ENCODE peak calls at places on chromosomes 16 and 17, in eight cellular contexts. One of them, this sample, is unnamed.

GRCh38 chr17:17751996-17752821 is 71.0 kb downstream of the RAI1 start:
- DNase-seq in stomach: peak; percentile 98
- DNase-seq in heart right ventricle: peak; percentile 97
- DNase-seq in transverse colon: peak; percentile 98
- DNase-seq in sigmoid colon: peak; percentile 98
- DNase-seq in prostate gland: peak; percentile 96
- DNase-seq in psoas muscle: peak; percentile 98
- DNase-seq in esophagus squamous epithelium: peak; percentile 88
- DNase-seq in this sample: peak; percentile 91

GRCh38 chr16:75081179-75081859 is 35.3 kb downstream of the LDHD start:
- DNase-seq in stomach: no peak
- DNase-seq in heart right ventricle: no peak
- DNase-seq in transverse colon: no peak
- DNase-seq in sigmoid colon: no peak
- DNase-seq in prostate gland: no peak
- DNase-seq in psoas muscle: no peak
- DNase-seq in esophagus squamous epithelium: no peak
- DNase-seq in this sample: no peak

GRCh38 chr17:4951486-4951885 is 567 bp downstream of the ENO3 start:
- DNase-seq in stomach: no peak
- DNase-seq in heart right ventricle: no peak
- DNase-seq in transverse colon: no peak
- DNase-seq in sigmoid colon: no peak
- DNase-seq in prostate gland: no peak
- DNase-seq in psoas muscle: peak; percentile 78
- DNase-seq in esophagus squamous epithelium: no peak
- DNase-seq in this sample: no peak

GRCh38 chr17:17782425-17783120 is 54.2 kb downstream of the SREBF1 start:
- DNase-seq in stomach: peak; percentile 46
- DNase-seq in heart right ventricle: peak; percentile 39
- DNase-seq in transverse colon: no peak
- DNase-seq in sigmoid colon: no peak
- DNase-seq in prostate gland: no peak
- DNase-seq in psoas muscle: no peak
- DNase-seq in esophagus squamous epithelium: no peak
- DNase-seq in this sample: no peak

GRCh38 chr17:4490637-4491061 is 8.0 kb upstream of the SPNS2 start:
- DNase-seq in stomach: no peak
- DNase-seq in heart right ventricle: no peak
- DNase-seq in transverse colon: no peak
- DNase-seq in sigmoid colon: no peak
- DNase-seq in prostate gland: no peak
- DNase-seq in psoas muscle: no peak
- DNase-seq in esophagus squamous epithelium: no peak
- DNase-seq in this sample: no peak

GRCh38 chr17:50534222-50534978 is 1.9 kb downstream of the EPN3 start:
- DNase-seq in stomach: peak; percentile 83
- DNase-seq in heart right ventricle: no peak
- DNase-seq in transverse colon: peak; percentile 80
- DNase-seq in sigmoid colon: no peak
- DNase-seq in prostate gland: peak; percentile 74
- DNase-seq in psoas muscle: no peak
- DNase-seq in esophagus squamous epithelium: no peak
- DNase-seq in this sample: no peak

GRCh38 chr16:77946834-77947233 is 75.5 kb upstream of the CLEC3A start:
- DNase-seq in stomach: no peak
- DNase-seq in heart right ventricle: no peak
- DNase-seq in transverse colon: no peak
- DNase-seq in sigmoid colon: no peak
- DNase-seq in prostate gland: no peak
- DNase-seq in psoas muscle: no peak
- DNase-seq in esophagus squamous epithelium: no peak
- DNase-seq in this sample: no peak

GRCh38 chr17:45341389-45342158 is 24.8 kb upstream of the MAP3K14 start:
- DNase-seq in stomach: no peak
- DNase-seq in heart right ventricle: peak; percentile 72
- DNase-seq in transverse colon: peak; percentile 7
- DNase-seq in sigmoid colon: peak; percentile 68
- DNase-seq in prostate gland: no peak
- DNase-seq in psoas muscle: peak; percentile 69
- DNase-seq in esophagus squamous epithelium: no peak
- DNase-seq in this sample: peak; percentile 75

GRCh38 chr16:79176987-79177386 is 423.6 kb downstream of the MAF start:
- DNase-seq in stomach: no peak
- DNase-seq in heart right ventricle: no peak
- DNase-seq in transverse colon: no peak
- DNase-seq in sigmoid colon: no peak
- DNase-seq in prostate gland: no peak
- DNase-seq in psoas muscle: no peak
- DNase-seq in esophagus squamous epithelium: no peak
- DNase-seq in this sample: no peak

GRCh38 chr17:8482546-8482945 is 46.9 kb downstream of the NDEL1 start:
- DNase-seq in stomach: no peak
- DNase-seq in heart right ventricle: no peak
- DNase-seq in transverse colon: no peak
- DNase-seq in sigmoid colon: no peak
- DNase-seq in prostate gland: no peak
- DNase-seq in psoas muscle: no peak
- DNase-seq in esophagus squamous epithelium: no peak
- DNase-seq in this sample: no peak
- H3K36me3 ChIP-seq in stomach: peaks cover 87% of the 10 kb centered on the region
- H3K36me3 ChIP-seq in heart right ventricle: peaks cover 5% of the 10 kb centered on the region
- H3K36me3 ChIP-seq in transverse colon: no peaks in the 10 kb centered on the region
- H3K36me3 ChIP-seq in sigmoid colon: peaks cover 4% of the 10 kb centered on the region
- H3K36me3 ChIP-seq in prostate gland: peaks cover 5% of the 10 kb centered on the region
- H3K36me3 ChIP-seq in psoas muscle: peaks cover 15% of the 10 kb centered on the region
- H3K36me3 ChIP-seq in esophagus squamous epithelium: peaks cover 94% of the 10 kb centered on the region
- H3K36me3 ChIP-seq in this sample: peaks cover 12% of the 10 kb centered on the region

DNA sequence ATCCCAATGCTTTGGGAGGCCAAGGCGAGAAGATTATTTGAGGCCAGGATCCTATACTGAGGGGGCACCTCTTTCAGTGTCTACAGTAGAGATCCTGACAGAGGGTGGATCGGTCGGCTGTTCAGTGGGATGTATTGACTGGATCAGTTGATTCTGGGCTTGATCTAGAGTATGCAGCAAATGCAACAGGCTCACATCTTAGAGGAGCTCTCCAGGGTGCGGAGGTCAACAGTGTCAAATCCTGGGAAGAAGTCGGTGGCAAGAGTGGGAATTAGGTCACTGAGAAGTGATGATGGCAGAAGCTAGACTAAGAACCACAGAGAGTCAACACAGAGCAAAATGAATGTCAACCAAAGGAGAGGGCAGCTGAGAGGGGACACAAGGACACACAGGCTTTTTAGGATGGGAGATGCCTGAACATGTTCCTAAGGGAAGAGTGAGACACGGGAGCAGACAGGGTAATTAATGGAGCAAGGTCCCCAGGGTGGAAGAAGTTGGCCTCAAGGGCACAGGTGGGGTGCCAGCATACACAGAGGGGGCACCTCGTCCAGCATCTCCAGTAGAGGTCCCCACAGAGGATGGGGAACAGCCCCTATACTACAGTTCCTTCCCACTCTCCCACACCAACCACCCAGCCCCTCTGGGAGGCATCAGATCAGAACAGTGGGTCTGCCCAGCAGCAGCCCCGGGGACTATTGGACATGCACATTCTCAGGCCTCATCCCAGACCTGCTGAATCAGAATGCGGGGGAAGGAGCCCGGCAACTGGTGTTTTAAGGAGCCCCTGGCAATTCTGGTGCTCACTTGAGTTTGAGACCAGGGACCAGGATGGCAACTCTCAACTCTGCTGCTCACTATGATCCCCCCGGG is 10.0 kb upstream of the CYTH1 start:
- DNase-seq in stomach: no peak
- DNase-seq in heart right ventricle: no peak
- DNase-seq in transverse colon: no peak
- DNase-seq in sigmoid colon: no peak
- DNase-seq in prostate gland: no peak
- DNase-seq in psoas muscle: peak; percentile 8
- DNase-seq in esophagus squamous epithelium: no peak
- DNase-seq in this sample: no peak
- TF ChIP-seq CTCF in stomach: no peak
- TF ChIP-seq CTCF in heart right ventricle: no peak
- TF ChIP-seq CTCF in transverse colon: no peak
- TF ChIP-seq CTCF in sigmoid colon: no peak
- TF ChIP-seq CTCF in prostate gland: no peak
- TF ChIP-seq CTCF in psoas muscle: no peak
- TF ChIP-seq CTCF in esophagus squamous epithelium: no peak
- TF ChIP-seq CTCF in this sample: no peak

GRCh38 chr16:21277045-21277926 is 804 bp downstream of the CRYM start:
- DNase-seq in stomach: no peak
- DNase-seq in heart right ventricle: no peak
- DNase-seq in transverse colon: no peak
- DNase-seq in sigmoid colon: no peak
- DNase-seq in prostate gland: no peak
- DNase-seq in psoas muscle: no peak
- DNase-seq in esophagus squamous epithelium: no peak
- DNase-seq in this sample: no peak

GRCh38 chr16:21276090-21276489 is 2.0 kb downstream of the CRYM start:
- DNase-seq in stomach: no peak
- DNase-seq in heart right ventricle: no peak
- DNase-seq in transverse colon: no peak
- DNase-seq in sigmoid colon: no peak
- DNase-seq in prostate gland: no peak
- DNase-seq in psoas muscle: no peak
- DNase-seq in esophagus squamous epithelium: no peak
- DNase-seq in this sample: no peak

GRCh38 chr16:21277927-21278706 is at the start of gene CRYM:
- DNase-seq in stomach: peak; percentile 64
- DNase-seq in heart right ventricle: peak; percentile 75
- DNase-seq in transverse colon: peak; percentile 80
- DNase-seq in sigmoid colon: peak; percentile 79
- DNase-seq in prostate gland: peak; percentile 71
- DNase-seq in psoas muscle: peak; percentile 70
- DNase-seq in esophagus squamous epithelium: no peak
- DNase-seq in this sample: peak; percentile 55

GRCh38 chr16:21274172-21274726 is 3.8 kb downstream of the CRYM start:
- DNase-seq in stomach: no peak
- DNase-seq in heart right ventricle: no peak
- DNase-seq in transverse colon: no peak
- DNase-seq in sigmoid colon: no peak
- DNase-seq in prostate gland: no peak
- DNase-seq in psoas muscle: no peak
- DNase-seq in esophagus squamous epithelium: no peak
- DNase-seq in this sample: no peak

DNA sequence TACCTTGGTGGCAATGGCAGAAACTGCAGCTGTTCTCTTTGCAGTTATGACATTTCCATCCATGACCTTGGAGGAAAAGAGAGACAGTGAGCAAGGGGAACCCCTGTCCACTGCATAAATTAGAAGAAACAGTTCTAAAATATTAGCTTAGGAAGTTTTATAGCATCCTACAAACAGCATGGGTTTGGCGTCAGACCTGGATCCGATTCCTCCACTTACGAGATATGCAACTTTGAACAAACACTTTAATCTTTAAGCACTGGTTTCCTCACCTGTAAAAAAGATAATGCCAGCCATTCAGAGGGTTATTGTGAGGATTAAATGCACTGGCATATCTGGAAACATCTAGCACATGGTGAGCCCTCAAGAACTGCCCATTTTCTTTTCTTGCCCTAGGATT is 2.6 kb downstream of the CRYM start:
- DNase-seq in stomach: no peak
- DNase-seq in heart right ventricle: no peak
- DNase-seq in transverse colon: no peak
- DNase-seq in sigmoid colon: no peak
- DNase-seq in prostate gland: peak; percentile 34
- DNase-seq in psoas muscle: no peak
- DNase-seq in esophagus squamous epithelium: no peak
- DNase-seq in this sample: no peak
- H3K4me1 ChIP-seq in stomach: peaks cover 10% of the 10 kb centered on the region
- H3K4me1 ChIP-seq in heart right ventricle: peaks cover 12% of the 10 kb centered on the region
- H3K4me1 ChIP-seq in transverse colon: peaks cover 8% of the 10 kb centered on the region
- H3K4me1 ChIP-seq in sigmoid colon: peaks cover 11% of the 10 kb centered on the region
- H3K4me1 ChIP-seq in prostate gland: no peaks in the 10 kb centered on the region
- H3K4me1 ChIP-seq in psoas muscle: peaks cover 4% of the 10 kb centered on the region
- H3K4me1 ChIP-seq in esophagus squamous epithelium: peaks cover 13% of the 10 kb centered on the region
- H3K4me1 ChIP-seq in this sample: no peaks in the 10 kb centered on the region

DNA sequence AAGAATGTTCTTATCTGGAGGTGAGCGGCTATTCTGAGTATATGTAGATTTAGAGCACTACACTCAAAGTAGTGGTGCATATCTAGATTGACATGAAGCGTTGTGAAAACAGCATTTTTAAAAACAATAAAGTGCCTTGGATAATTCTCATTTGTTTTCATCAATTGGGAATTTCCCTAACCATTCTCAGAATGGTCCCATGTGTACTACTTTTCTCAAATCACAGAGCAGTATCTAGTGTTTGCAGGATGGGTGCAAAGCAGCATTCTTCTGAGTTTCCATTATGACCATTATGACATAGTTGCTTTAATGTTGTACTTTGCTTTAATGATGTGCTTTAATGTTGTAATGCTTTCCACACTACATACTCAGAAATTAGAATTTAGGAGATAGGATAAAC is 16.2 kb upstream of the BCAS3 start:
- DNase-seq in stomach: no peak
- DNase-seq in heart right ventricle: no peak
- DNase-seq in transverse colon: no peak
- DNase-seq in sigmoid colon: no peak
- DNase-seq in prostate gland: no peak
- DNase-seq in psoas muscle: no peak
- DNase-seq in esophagus squamous epithelium: no peak
- DNase-seq in this sample: no peak
- H3K36me3 ChIP-seq in stomach: peaks cover 73% of the 10 kb centered on the region
- H3K36me3 ChIP-seq in heart right ventricle: no peaks in the 10 kb centered on the region
- H3K36me3 ChIP-seq in transverse colon: no peaks in the 10 kb centered on the region
- H3K36me3 ChIP-seq in sigmoid colon: no peaks in the 10 kb centered on the region
- H3K36me3 ChIP-seq in prostate gland: no peaks in the 10 kb centered on the region
- H3K36me3 ChIP-seq in psoas muscle: peaks cover 67% of the 10 kb centered on the region
- H3K36me3 ChIP-seq in esophagus squamous epithelium: peaks cover 90% of the 10 kb centered on the region
- H3K36me3 ChIP-seq in this sample: peaks cover 37% of the 10 kb centered on the region

GRCh38 chr16:72532896-72533295 is 360.9 kb upstream of the PMFBP1 start:
- DNase-seq in stomach: no peak
- DNase-seq in heart right ventricle: no peak
- DNase-seq in transverse colon: no peak
- DNase-seq in sigmoid colon: no peak
- DNase-seq in prostate gland: no peak
- DNase-seq in psoas muscle: no peak
- DNase-seq in esophagus squamous epithelium: no peak
- DNase-seq in this sample: no peak

DNA sequence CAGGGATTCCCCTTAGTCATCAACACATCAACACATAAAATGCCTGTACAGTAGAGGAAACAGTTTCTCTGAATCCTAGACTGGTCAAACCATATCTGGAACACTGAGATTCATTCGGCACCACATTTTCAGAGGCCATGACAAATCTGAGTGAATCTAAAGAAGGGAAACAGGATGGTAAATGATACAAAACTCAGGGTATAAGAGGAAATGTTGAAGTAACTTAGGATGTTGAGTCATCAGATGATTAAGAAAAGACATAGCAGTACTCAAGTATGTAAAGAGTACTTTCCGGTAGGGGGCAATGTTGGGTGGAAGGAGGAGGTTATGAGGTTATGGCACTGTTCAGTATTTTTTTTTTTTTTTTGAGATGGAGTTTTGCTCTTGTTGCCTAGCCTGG is 358.5 kb upstream of the PMFBP1 start:
- DNase-seq in stomach: no peak
- DNase-seq in heart right ventricle: no peak
- DNase-seq in transverse colon: no peak
- DNase-seq in sigmoid colon: no peak
- DNase-seq in prostate gland: no peak
- DNase-seq in psoas muscle: no peak
- DNase-seq in esophagus squamous epithelium: no peak
- DNase-seq in this sample: no peak
- TF ChIP-seq CTCF in stomach: no peak
- TF ChIP-seq CTCF in heart right ventricle: no peak
- TF ChIP-seq CTCF in transverse colon: no peak
- TF ChIP-seq CTCF in sigmoid colon: no peak
- TF ChIP-seq CTCF in prostate gland: no peak
- TF ChIP-seq CTCF in psoas muscle: no peak
- TF ChIP-seq CTCF in esophagus squamous epithelium: no peak
- TF ChIP-seq CTCF in this sample: no peak

GRCh38 chr17:76735586-76736348 is 1.4 kb downstream of the SRSF2 start:
- DNase-seq in stomach: no peak
- DNase-seq in heart right ventricle: no peak
- DNase-seq in transverse colon: no peak
- DNase-seq in sigmoid colon: no peak
- DNase-seq in prostate gland: no peak
- DNase-seq in psoas muscle: no peak
- DNase-seq in esophagus squamous epithelium: no peak
- DNase-seq in this sample: no peak
- H3K4me1 ChIP-seq in stomach: peaks cover 69% of the 10 kb centered on the region
- H3K4me1 ChIP-seq in heart right ventricle: peaks cover 64% of the 10 kb centered on the region
- H3K4me1 ChIP-seq in transverse colon: peaks cover 44% of the 10 kb centered on the region
- H3K4me1 ChIP-seq in sigmoid colon: peaks cover 74% of the 10 kb centered on the region
- H3K4me1 ChIP-seq in prostate gland: peaks cover 10% of the 10 kb centered on the region
- H3K4me1 ChIP-seq in psoas muscle: peaks cover 58% of the 10 kb centered on the region
- H3K4me1 ChIP-seq in esophagus squamous epithelium: peaks cover 79% of the 10 kb centered on the region
- H3K4me1 ChIP-seq in this sample: peaks cover 5% of the 10 kb centered on the region